ENCODE peak calls at places on chromosome 6, in nine cellular contexts. H, R, K, O, N, F, X, Q and M are unnamed samples.

GRCh38 chr6:133062077-133062476 is 179.1 kb upstream of the EYA4 start:
- ATAC-seq in Q (no peak), R (no peak), H (no peak), K (no peak), X (no peak), N (no peak), O (no peak), F (no peak), M (no peak)

GRCh38 chr6:149815788-149816187 is 48.4 kb downstream of the LRP11 start:
- ATAC-seq in N (no peak), X (no peak), H (no peak), K (no peak), O (no peak), R (no peak), F (no peak), Q (no peak), M (no peak)

GRCh38 chr6:39695447-39695846 is 29.8 kb downstream of the KIF6 start:
- ATAC-seq in O (no peak), N (no peak), R (no peak), F (no peak), Q (no peak), H (no peak), K (no peak), X (no peak), M (no peak)

GRCh38 chr6:107803957-107804356 is 20.2 kb downstream of the SCML4 start:
- ATAC-seq in Q (no peak), F (no peak), H (no peak), N (no peak), R (no peak), X (no peak), O (no peak), K (peak), M (no peak)

GRCh38 chr6:4723383-4723782 is 52.8 kb upstream of the CDYL start:
- ATAC-seq in X (no peak), F (no peak), Q (no peak), R (no peak), O (no peak), N (no peak), K (no peak), H (no peak), M (no peak)

GRCh38 chr6:30344868-30345671 is at the start of gene RPP21:
- ATAC-seq in H (peak), F (peak), R (peak), O (peak), Q (peak), N (peak), X (peak), K (peak), M (peak)

GRCh38 chr6:15305496-15305895 is 59.6 kb downstream of the JARID2 start:
- ATAC-seq in H (peak), O (no peak), X (no peak), R (no peak), K (peak), Q (peak), N (no peak), F (no peak), M (no peak)

GRCh38 chr6:77565370-77565769 is 87.5 kb upstream of the MEI4 start:
- ATAC-seq in K (no peak), N (no peak), R (no peak), H (no peak), Q (no peak), O (no peak), F (no peak), X (no peak), M (no peak)

GRCh38 chr6:159360306-159360705 is 191.1 kb downstream of the FNDC1 start:
- ATAC-seq in H (no peak), K (no peak), N (no peak), Q (no peak), O (no peak), X (no peak), R (no peak), F (peak), M (no peak)

GRCh38 chr6:87822011-87822410 is 120.0 kb upstream of the AKIRIN2 start:
- ATAC-seq in Q (no peak), N (no peak), H (no peak), R (no peak), X (no peak), K (no peak), O (no peak), F (no peak), M (no peak)

GRCh38 chr6:37804676-37805075 is 14.9 kb upstream of the ZFAND3 start:
- ATAC-seq in X (no peak), R (no peak), N (no peak), O (no peak), H (no peak), K (no peak), Q (no peak), F (no peak), M (no peak)

GRCh38 chr6:43488667-43489276 is 11.4 kb downstream of the TJAP1 start:
- ATAC-seq in F (no peak), Q (no peak), K (no peak), O (no peak), N (no peak), H (no peak), R (no peak), X (no peak), M (no peak)

GRCh38 chr6:35011096-35012041 is 122.3 kb downstream of the ANKS1A start:
- ATAC-seq in X (no peak), K (peak), F (no peak), N (no peak), R (no peak), Q (no peak), O (no peak), H (peak), M (no peak)

GRCh38 chr6:78353040-78353439 is 514.3 kb upstream of the IRAK1BP1 start:
- ATAC-seq in F (no peak), K (no peak), X (no peak), Q (no peak), O (no peak), N (no peak), H (no peak), R (no peak), M (no peak)

GRCh38 chr6:35070111-35070510 is 71.0 kb downstream of the TCP11 start:
- ATAC-seq in H (no peak), R (no peak), X (no peak), N (no peak), O (no peak), Q (no peak), K (no peak), F (no peak), M (no peak)

GRCh38 chr6:15363523-15364400 is 117.9 kb downstream of the JARID2 start:
- ATAC-seq in H (peak), N (no peak), X (no peak), Q (no peak), K (peak), R (no peak), O (peak), F (no peak), M (no peak)

GRCh38 chr6:24865161-24865560 is 66.4 kb upstream of the ARMH2 start:
- ATAC-seq in F (no peak), N (no peak), R (no peak), Q (no peak), K (no peak), X (no peak), O (no peak), H (no peak), M (peak)

GRCh38 chr6:6694368-6694780 is 105.9 kb downstream of the LY86 start:
- ATAC-seq in Q (no peak), X (no peak), N (no peak), F (peak), R (no peak), K (no peak), H (no peak), O (peak), M (peak)

GRCh38 chr6:111952326-111952725 is 79.1 kb upstream of the FYN start:
- ATAC-seq in Q (no peak), X (no peak), F (no peak), O (no peak), H (no peak), K (no peak), N (no peak), R (no peak), M (no peak)

GRCh38 chr6:149212892-149213786 is 104.4 kb upstream of the TAB2 start:
- ATAC-seq in H (peak), X (no peak), N (no peak), R (no peak), Q (peak), F (no peak), K (peak), O (peak), M (no peak)

GRCh38 chr6:169898788-169899480 is 147.5 kb downstream of the ERMARD start:
- ATAC-seq in Q (no peak), K (no peak), N (no peak), R (no peak), O (no peak), X (no peak), H (no peak), F (no peak), M (peak)

GRCh38 chr6:92361990-92362770 is 1057.2 kb downstream of the EPHA7 start:
- ATAC-seq in X (no peak), R (no peak), H (no peak), F (no peak), Q (no peak), O (no peak), K (no peak), N (no peak), M (no peak)

GRCh38 chr6:35403544-35404442 is 48.3 kb upstream of the FANCE start:
- ATAC-seq in Q (no peak), X (no peak), H (no peak), O (no peak), N (no peak), R (no peak), F (no peak), K (no peak), M (no peak)

GRCh38 chr6:41406821-41407787 is 71.7 kb downstream of the NCR2 start:
- ATAC-seq in R (no peak), X (no peak), K (no peak), Q (no peak), H (no peak), N (no peak), O (peak), F (peak), M (peak)

GRCh38 chr6:143346004-143346403 is 104.5 kb downstream of the ADAT2 start:
- ATAC-seq in K (no peak), O (no peak), Q (no peak), H (no peak), X (no peak), R (no peak), N (no peak), F (no peak), M (no peak)

GRCh38 chr6:28719275-28719940 is 193.7 kb downstream of the GPX5 start:
- ATAC-seq in K (peak), R (no peak), H (no peak), F (no peak), O (no peak), Q (no peak), N (no peak), X (no peak), M (no peak)